ENCODE peak calls at places on chromosomes 6 and 20, in four cellular contexts. K is left lobe of liver; M is mucosa of descending colon; O is stimulated activated CD4-positive, alpha-beta T cell treated with anti-CD3 and anti-CD28 coated beads, Interleukin-15, amount 100 ng/mL, for 1 hour. Z is an unnamed sample.

GRCh38 chr20:43477193-43477592 is 19.5 kb downstream of the SRSF6 start:
- DNase-seq in K (no peak), M (no peak), O (no peak), Z (no peak)

GRCh38 chr6:35096129-35096852 is 44.8 kb downstream of the TCP11 start:
- DNase-seq in K (no peak), M (no peak), O (no peak), Z (no peak)

GRCh38 chr6:119313937-119314893 is 35.3 kb downstream of the MAN1A1 start:
- DNase-seq in K (no peak), M (peak; percentile 37), O (no peak), Z (no peak)

GRCh38 chr20:18738055-18738454 is 75.5 kb upstream of the SCP2D1 start:
- DNase-seq in K (no peak), M (peak; percentile 54), O (no peak), Z (no peak)

GRCh38 chr6:32785781-32786533 is 22.6 kb upstream of the HLA-DQB2 start:
- DNase-seq in K (no peak), M (peak; percentile 71), O (no peak), Z (peak; percentile 68)

GRCh38 chr20:49706548-49707517 is 6.8 kb downstream of the B4GALT5 start:
- DNase-seq in K (no peak), M (peak; percentile 56), O (no peak), Z (no peak)

GRCh38 chr6:122388945-122389344 is 10.5 kb upstream of the HSF2 start:
- DNase-seq in K (no peak), M (no peak), O (no peak), Z (no peak)

GRCh38 chr20:23654005-23654404 is 16.2 kb upstream of the CST3 start:
- DNase-seq in K (no peak), M (no peak), O (no peak), Z (no peak)

GRCh38 chr20:2986466-2986865 is 57.0 kb upstream of the GNRH2 start:
- DNase-seq in K (no peak), M (no peak), O (peak; percentile 6), Z (no peak)

GRCh38 chr20:20463933-20464374 is 96.0 kb downstream of the INSM1 start:
- DNase-seq in K (no peak), M (no peak), O (no peak), Z (peak; percentile 84)

GRCh38 chr6:40909811-40910210 is 129.2 kb downstream of the UNC5CL start:
- DNase-seq in K (no peak), M (no peak), O (no peak), Z (no peak)

GRCh38 chr6:125156496-125156895 is 2.9 kb downstream of the TPD52L1 start:
- DNase-seq in K (no peak), M (no peak), O (no peak), Z (no peak)

GRCh38 chr6:127022297-127022696 is 96.2 kb upstream of the RSPO3 start:
- DNase-seq in K (no peak), M (peak; percentile 71), O (no peak), Z (peak; percentile 24)

GRCh38 chr6:106255306-106255705 is 70.3 kb downstream of the ATG5 start:
- DNase-seq in K (no peak), M (no peak), O (no peak), Z (no peak)

GRCh38 chr6:68778356-68779020 is 143.4 kb downstream of the ADGRB3 start:
- DNase-seq in K (no peak), M (no peak), O (no peak), Z (peak; percentile 95)

GRCh38 chr6:3381233-3382065 is 75.4 kb downstream of the SLC22A23 start:
- DNase-seq in K (no peak), M (no peak), O (no peak), Z (peak; percentile 90)

GRCh38 chr20:32535316-32535952 is 49.7 kb downstream of the NOL4L start:
- DNase-seq in K (no peak), M (no peak), O (no peak), Z (no peak)

GRCh38 chr20:45103072-45103471 is 2.1 kb upstream of the KCNS1 start:
- DNase-seq in K (no peak), M (no peak), O (no peak), Z (no peak)

GRCh38 chr6:30884521-30885480 is 482 bp downstream of the DDR1 start:
- DNase-seq in K (peak; percentile 45), M (peak; percentile 56), O (no peak), Z (peak; percentile 75)

GRCh38 chr20:9228774-9229450 is 160.0 kb downstream of the PLCB4 start:
- DNase-seq in K (no peak), M (no peak), O (no peak), Z (no peak)

GRCh38 chr20:1154224-1154623 is 30.6 kb downstream of the TMEM74B start:
- DNase-seq in K (no peak), M (peak; percentile 10), O (no peak), Z (no peak)

GRCh38 chr20:11403711-11404110 is 514.0 kb upstream of the BTBD3 start:
- DNase-seq in K (no peak), M (no peak), O (no peak), Z (no peak)

GRCh38 chr6:134517145-134517658 is 199.3 kb upstream of the SGK1 start:
- DNase-seq in K (peak; percentile 93), M (no peak), O (no peak), Z (peak; percentile 72)

GRCh38 chr6:73079611-73079955 is 145.7 kb downstream of the KHDC1L start:
- DNase-seq in K (no peak), M (no peak), O (no peak), Z (no peak)